ENCODE peak calls at places on chromosomes 3 and 15, in four cellular contexts. One of them, this sample, is unnamed.

GRCh38 chr15:63601727-63602185 is 4.6 kb downstream of the FBXL22 start:
- DNase-seq in NCI-H1105 treated with DMSO at 0.1 percent for 48 hours: peak; percentile 78
- DNase-seq in RWPE1: no peak
- DNase-seq in stimulated activated CD8-positive, alpha-beta memory T cell treated with anti-CD3 and anti-CD28 coated beads, Interleukin-15, amount 100 ng/mL, for 1 hour: no peak
- DNase-seq in this sample: no peak

GRCh38 chr3:63864008-63864871 is 573 bp downstream of the ATXN7 start:
- DNase-seq in NCI-H1105 treated with DMSO at 0.1 percent for 48 hours: no peak
- DNase-seq in RWPE1: peak; percentile 31
- DNase-seq in stimulated activated CD8-positive, alpha-beta memory T cell treated with anti-CD3 and anti-CD28 coated beads, Interleukin-15, amount 100 ng/mL, for 1 hour: no peak
- DNase-seq in this sample: no peak

GRCh38 chr3:16362781-16363180 is 97.8 kb downstream of the OXNAD1 start:
- DNase-seq in NCI-H1105 treated with DMSO at 0.1 percent for 48 hours: no peak
- DNase-seq in RWPE1: no peak
- DNase-seq in stimulated activated CD8-positive, alpha-beta memory T cell treated with anti-CD3 and anti-CD28 coated beads, Interleukin-15, amount 100 ng/mL, for 1 hour: no peak
- DNase-seq in this sample: peak; percentile 48

GRCh38 chr3:46892285-46893145 is 15.0 kb downstream of the PTH1R start:
- DNase-seq in NCI-H1105 treated with DMSO at 0.1 percent for 48 hours: peak; percentile 39
- DNase-seq in RWPE1: peak; percentile 64
- DNase-seq in stimulated activated CD8-positive, alpha-beta memory T cell treated with anti-CD3 and anti-CD28 coated beads, Interleukin-15, amount 100 ng/mL, for 1 hour: no peak
- DNase-seq in this sample: peak; percentile 34

GRCh38 chr3:136473716-136474326 is 223.7 kb downstream of the PCCB start:
- DNase-seq in NCI-H1105 treated with DMSO at 0.1 percent for 48 hours: no peak
- DNase-seq in RWPE1: no peak
- DNase-seq in stimulated activated CD8-positive, alpha-beta memory T cell treated with anti-CD3 and anti-CD28 coated beads, Interleukin-15, amount 100 ng/mL, for 1 hour: no peak
- DNase-seq in this sample: peak; percentile 65

GRCh38 chr3:54165865-54166264 is 43.5 kb downstream of the CACNA2D3 start:
- DNase-seq in NCI-H1105 treated with DMSO at 0.1 percent for 48 hours: no peak
- DNase-seq in RWPE1: no peak
- DNase-seq in stimulated activated CD8-positive, alpha-beta memory T cell treated with anti-CD3 and anti-CD28 coated beads, Interleukin-15, amount 100 ng/mL, for 1 hour: no peak
- DNase-seq in this sample: no peak

GRCh38 chr15:27989428-27989827 is 109.7 kb downstream of the OCA2 start:
- DNase-seq in NCI-H1105 treated with DMSO at 0.1 percent for 48 hours: no peak
- DNase-seq in RWPE1: no peak
- DNase-seq in stimulated activated CD8-positive, alpha-beta memory T cell treated with anti-CD3 and anti-CD28 coated beads, Interleukin-15, amount 100 ng/mL, for 1 hour: no peak
- DNase-seq in this sample: no peak

GRCh38 chr15:68313501-68314390 is 36.2 kb downstream of the FEM1B start:
- DNase-seq in NCI-H1105 treated with DMSO at 0.1 percent for 48 hours: no peak
- DNase-seq in RWPE1: no peak
- DNase-seq in stimulated activated CD8-positive, alpha-beta memory T cell treated with anti-CD3 and anti-CD28 coated beads, Interleukin-15, amount 100 ng/mL, for 1 hour: no peak
- DNase-seq in this sample: no peak

GRCh38 chr3:188635258-188636038 is 481.5 kb downstream of the LPP start:
- DNase-seq in NCI-H1105 treated with DMSO at 0.1 percent for 48 hours: peak; percentile 54
- DNase-seq in RWPE1: no peak
- DNase-seq in stimulated activated CD8-positive, alpha-beta memory T cell treated with anti-CD3 and anti-CD28 coated beads, Interleukin-15, amount 100 ng/mL, for 1 hour: no peak
- DNase-seq in this sample: peak; percentile 67

GRCh38 chr3:195212033-195212748 is 58.8 kb downstream of the XXYLT1 start:
- DNase-seq in NCI-H1105 treated with DMSO at 0.1 percent for 48 hours: no peak
- DNase-seq in RWPE1: no peak
- DNase-seq in stimulated activated CD8-positive, alpha-beta memory T cell treated with anti-CD3 and anti-CD28 coated beads, Interleukin-15, amount 100 ng/mL, for 1 hour: no peak
- DNase-seq in this sample: no peak

GRCh38 chr15:52002351-52002750 is 16.7 kb upstream of the MAPK6 start:
- DNase-seq in NCI-H1105 treated with DMSO at 0.1 percent for 48 hours: no peak
- DNase-seq in RWPE1: no peak
- DNase-seq in stimulated activated CD8-positive, alpha-beta memory T cell treated with anti-CD3 and anti-CD28 coated beads, Interleukin-15, amount 100 ng/mL, for 1 hour: no peak
- DNase-seq in this sample: no peak

GRCh38 chr3:174333640-174334039 is 525.5 kb upstream of the NAALADL2 start:
- DNase-seq in NCI-H1105 treated with DMSO at 0.1 percent for 48 hours: peak; percentile 48
- DNase-seq in RWPE1: no peak
- DNase-seq in stimulated activated CD8-positive, alpha-beta memory T cell treated with anti-CD3 and anti-CD28 coated beads, Interleukin-15, amount 100 ng/mL, for 1 hour: no peak
- DNase-seq in this sample: no peak

GRCh38 chr15:73052679-73053397 is 575 bp downstream of the NEO1 start:
- DNase-seq in NCI-H1105 treated with DMSO at 0.1 percent for 48 hours: peak; percentile 71
- DNase-seq in RWPE1: peak; percentile 55
- DNase-seq in stimulated activated CD8-positive, alpha-beta memory T cell treated with anti-CD3 and anti-CD28 coated beads, Interleukin-15, amount 100 ng/mL, for 1 hour: no peak
- DNase-seq in this sample: peak; percentile 26

GRCh38 chr3:11200679-11200952 is 46.3 kb downstream of the HRH1 start:
- DNase-seq in NCI-H1105 treated with DMSO at 0.1 percent for 48 hours: no peak
- DNase-seq in RWPE1: no peak
- DNase-seq in stimulated activated CD8-positive, alpha-beta memory T cell treated with anti-CD3 and anti-CD28 coated beads, Interleukin-15, amount 100 ng/mL, for 1 hour: no peak
- DNase-seq in this sample: no peak

GRCh38 chr15:91223902-91224301 is 123.8 kb downstream of the SV2B start:
- DNase-seq in NCI-H1105 treated with DMSO at 0.1 percent for 48 hours: no peak
- DNase-seq in RWPE1: no peak
- DNase-seq in stimulated activated CD8-positive, alpha-beta memory T cell treated with anti-CD3 and anti-CD28 coated beads, Interleukin-15, amount 100 ng/mL, for 1 hour: no peak
- DNase-seq in this sample: no peak

GRCh38 chr3:11240496-11240895 is 31.7 kb upstream of the ATG7 start:
- DNase-seq in NCI-H1105 treated with DMSO at 0.1 percent for 48 hours: no peak
- DNase-seq in RWPE1: no peak
- DNase-seq in stimulated activated CD8-positive, alpha-beta memory T cell treated with anti-CD3 and anti-CD28 coated beads, Interleukin-15, amount 100 ng/mL, for 1 hour: no peak
- DNase-seq in this sample: no peak

GRCh38 chr15:74208901-74209559 is 6.4 kb upstream of the STRA6 start:
- DNase-seq in NCI-H1105 treated with DMSO at 0.1 percent for 48 hours: no peak
- DNase-seq in RWPE1: no peak
- DNase-seq in stimulated activated CD8-positive, alpha-beta memory T cell treated with anti-CD3 and anti-CD28 coated beads, Interleukin-15, amount 100 ng/mL, for 1 hour: no peak
- DNase-seq in this sample: peak; percentile 72

GRCh38 chr3:79085166-79085565 is 682.6 kb downstream of the ROBO1 start:
- DNase-seq in NCI-H1105 treated with DMSO at 0.1 percent for 48 hours: no peak
- DNase-seq in RWPE1: no peak
- DNase-seq in stimulated activated CD8-positive, alpha-beta memory T cell treated with anti-CD3 and anti-CD28 coated beads, Interleukin-15, amount 100 ng/mL, for 1 hour: no peak
- DNase-seq in this sample: peak; percentile 7

GRCh38 chr3:62600033-62600432 is 226.7 kb upstream of the FEZF2 start:
- DNase-seq in NCI-H1105 treated with DMSO at 0.1 percent for 48 hours: peak; percentile 8
- DNase-seq in RWPE1: no peak
- DNase-seq in stimulated activated CD8-positive, alpha-beta memory T cell treated with anti-CD3 and anti-CD28 coated beads, Interleukin-15, amount 100 ng/mL, for 1 hour: no peak
- DNase-seq in this sample: no peak

GRCh38 chr3:128167973-128168674 is 14.8 kb downstream of the EEFSEC start:
- DNase-seq in NCI-H1105 treated with DMSO at 0.1 percent for 48 hours: no peak
- DNase-seq in RWPE1: no peak
- DNase-seq in stimulated activated CD8-positive, alpha-beta memory T cell treated with anti-CD3 and anti-CD28 coated beads, Interleukin-15, amount 100 ng/mL, for 1 hour: no peak
- DNase-seq in this sample: peak; percentile 18

GRCh38 chr3:112111785-112112402 is 21.2 kb downstream of the GCSAM start:
- DNase-seq in NCI-H1105 treated with DMSO at 0.1 percent for 48 hours: peak; percentile 89
- DNase-seq in RWPE1: peak; percentile 68
- DNase-seq in stimulated activated CD8-positive, alpha-beta memory T cell treated with anti-CD3 and anti-CD28 coated beads, Interleukin-15, amount 100 ng/mL, for 1 hour: peak; percentile 28
- DNase-seq in this sample: peak; percentile 67